ENCODE peak calls at places on chromosomes 5 and 9, in eight cellular contexts. N, A, P, Q, C, X, O and Z are unnamed samples.

GRCh38 chr9:30815585-30815984 is 1568.9 kb upstream of the ACO1 start:
- DNase-seq in C (no peak), X (no peak), Q (no peak), A (no peak), P (no peak), N (no peak), O (no peak), Z (no peak)

GRCh38 chr9:133949486-133950061 is 42.5 kb downstream of the VAV2 start:
- DNase-seq in X (no peak), N (no peak), Q (no peak), O (no peak), C (no peak), P (no peak), A (no peak), Z (no peak)

GRCh38 chr9:91677354-91677753 is 253.7 kb upstream of the NFIL3 start:
- DNase-seq in C (no peak), N (no peak), O (no peak), X (no peak), A (no peak), P (no peak), Q (no peak), Z (no peak)

GRCh38 chr5:155260798-155261197 is 247.2 kb downstream of the KIF4B start:
- DNase-seq in C (no peak), A (peak), X (no peak), O (peak), Q (no peak), P (no peak), N (no peak), Z (no peak)

GRCh38 chr5:142275496-142275895 is 49.3 kb downstream of the SPRY4 start:
- DNase-seq in O (no peak), A (no peak), C (no peak), N (no peak), Q (no peak), X (no peak), P (no peak), Z (no peak)

GRCh38 chr5:141835928-141836667 is 42.1 kb downstream of the PCDH1 start:
- DNase-seq in Q (no peak), O (no peak), X (no peak), N (no peak), P (no peak), C (no peak), A (no peak), Z (no peak)

GRCh38 chr9:80928697-80929096 is 760.6 kb downstream of the TLE1 start:
- DNase-seq in N (no peak), A (no peak), X (no peak), Q (no peak), O (no peak), P (no peak), C (no peak), Z (no peak)

GRCh38 chr9:128396970-128397613 is 23.6 kb upstream of the CERCAM start:
- DNase-seq in P (no peak), O (no peak), A (no peak), Q (no peak), C (no peak), N (no peak), X (no peak), Z (no peak)

GRCh38 chr5:172433071-172433470 is 21.3 kb downstream of the SH3PXD2B start:
- DNase-seq in C (no peak), X (no peak), A (no peak), O (no peak), P (no peak), N (no peak), Q (no peak), Z (no peak)

GRCh38 chr9:27086818-27087680 is 22.0 kb upstream of the TEK start:
- DNase-seq in Q (peak), N (no peak), O (peak), C (no peak), P (no peak), A (no peak), X (no peak), Z (no peak)

GRCh38 chr5:57335092-57335491 is 147.5 kb downstream of the ACTBL2 start:
- DNase-seq in X (no peak), A (no peak), C (peak), Q (peak), P (no peak), N (no peak), O (peak), Z (no peak)

GRCh38 chr5:165119175-165119574 is 1613.8 kb downstream of the MAT2B start:
- DNase-seq in Q (no peak), A (no peak), N (no peak), C (no peak), X (no peak), P (no peak), O (no peak), Z (no peak)

GRCh38 chr9:36999728-37000333 is 34.2 kb downstream of the PAX5 start:
- DNase-seq in Q (no peak), O (no peak), A (no peak), N (no peak), P (no peak), C (no peak), X (no peak), Z (no peak)